ENCODE peak calls at places on chromosomes 6 and 20, in nine cellular contexts. U, V, Z, D, K, Q, S, I and C are unnamed samples.

GRCh38 chr20:53028337-53029007 is 56.3 kb downstream of the TSHZ2 start:
- DNase-seq in K (no peak), U (no peak), I (peak; percentile 79), V (no peak), D (peak; percentile 66), Q (no peak), Z (no peak), S (no peak), C (no peak)

GRCh38 chr6:87484491-87484890 is 11.7 kb downstream of the SLC35A1 start:
- DNase-seq in U (no peak), K (no peak), S (no peak), I (no peak), Q (no peak), Z (no peak), D (no peak), V (no peak), C (no peak)

GRCh38 chr6:22447862-22448261 is 121.5 kb upstream of the HDGFL1 start:
- DNase-seq in S (no peak), Q (no peak), Z (no peak), U (no peak), V (no peak), K (no peak), I (no peak), D (no peak), C (no peak)

GRCh38 chr6:154615483-154616025 is 105.1 kb upstream of the CNKSR3 start:
- DNase-seq in S (peak; percentile 13), D (no peak), V (peak; percentile 8), I (peak; percentile 77), U (no peak), K (peak; percentile 73), Q (no peak), Z (no peak), C (no peak)

GRCh38 chr6:17709476-17709875 is 2.8 kb upstream of the NUP153 start:
- DNase-seq in Z (no peak), S (no peak), Q (no peak), D (no peak), U (no peak), V (no peak), I (peak; percentile 47), K (no peak), C (no peak)

GRCh38 chr6:166369741-166370140 is 13.0 kb downstream of the MPC1 start:
- DNase-seq in Q (no peak), K (no peak), S (no peak), Z (no peak), I (no peak), V (no peak), D (no peak), U (no peak), C (no peak)

GRCh38 chr6:27608916-27609883 is 136.3 kb upstream of the ZNF184 start:
- DNase-seq in Q (peak; percentile 47), K (no peak), I (peak; percentile 89), D (no peak), Z (peak; percentile 62), S (peak; percentile 68), V (no peak), U (no peak), C (peak; percentile 88)

GRCh38 chr6:42022755-42023384 is 27.5 kb upstream of the TAF8 start:
- DNase-seq in Q (no peak), D (no peak), I (no peak), Z (peak; percentile 31), S (no peak), U (no peak), K (no peak), V (no peak), C (no peak)

GRCh38 chr20:47453167-47453782 is 48.4 kb upstream of the NCOA3 start:
- DNase-seq in V (no peak), D (peak; percentile 56), I (peak; percentile 90), K (no peak), Q (peak; percentile 36), S (peak; percentile 94), U (no peak), Z (peak; percentile 63), C (peak; percentile 97)

GRCh38 chr6:74715362-74716068 is 490.3 kb downstream of the COL12A1 start:
- DNase-seq in D (no peak), V (no peak), I (peak; percentile 64), Z (no peak), S (peak; percentile 76), Q (peak; percentile 4), U (no peak), K (no peak), C (peak; percentile 40)

GRCh38 chr6:118712955-118713354 is 61.6 kb upstream of the CEP85L start:
- DNase-seq in I (peak; percentile 80), Q (peak; percentile 20), U (no peak), Z (peak; percentile 28), S (peak; percentile 51), K (no peak), V (no peak), D (no peak), C (peak; percentile 83)

GRCh38 chr6:15990179-15990578 is 138.7 kb upstream of the MYLIP start:
- DNase-seq in D (no peak), Q (no peak), V (no peak), U (no peak), K (no peak), S (no peak), I (no peak), Z (no peak), C (no peak)

GRCh38 chr6:105359419-105360366 is 43.2 kb downstream of the PREP start:
- DNase-seq in S (peak; percentile 97), K (no peak), D (no peak), U (no peak), I (peak; percentile 94), Q (no peak), V (no peak), Z (no peak), C (peak; percentile 95)

GRCh38 chr6:159110013-159110412 is 59.2 kb upstream of the FNDC1 start:
- DNase-seq in K (no peak), Z (peak; percentile 60), I (peak; percentile 73), Q (peak; percentile 12), U (no peak), S (peak; percentile 41), D (peak; percentile 54), V (no peak), C (peak; percentile 59)

GRCh38 chr6:107611060-107611824 is 121.3 kb downstream of the SOBP start:
- DNase-seq in S (no peak), Z (no peak), V (no peak), Q (no peak), U (no peak), K (no peak), D (no peak), I (no peak), C (no peak)

GRCh38 chr6:154909821-154910220 is 85.3 kb upstream of the TIAM2 start:
- DNase-seq in S (no peak), I (no peak), Z (no peak), V (no peak), K (no peak), U (no peak), D (no peak), Q (no peak), C (no peak)

GRCh38 chr6:19682859-19683258 is 154.3 kb upstream of the ID4 start:
- DNase-seq in V (no peak), S (no peak), U (no peak), D (no peak), Z (no peak), I (no peak), Q (no peak), K (no peak), C (no peak)

GRCh38 chr20:37763105-37763504 is 69.3 kb downstream of the CTNNBL1 start:
- DNase-seq in I (no peak), Z (no peak), S (no peak), Q (no peak), U (no peak), V (no peak), D (no peak), K (no peak), C (no peak)

GRCh38 chr20:43379239-43379917 is 78.3 kb upstream of the SRSF6 start:
- DNase-seq in I (peak; percentile 98), S (peak; percentile 53), Q (peak; percentile 69), Z (no peak), U (no peak), V (no peak), D (no peak), K (no peak), C (peak; percentile 94)